ENCODE peak calls at places on chromosomes 11 and 22, in four cellular contexts. G, T, L and C are unnamed samples.

GRCh38 chr11:11293798-11294611 is 59.0 kb downstream of the CSNK2A3 start:
- DNase-seq in G (no peak), L (no peak), T (no peak), C (no peak)

GRCh38 chr11:115660072-115660805 is 156.0 kb upstream of the CADM1 start:
- DNase-seq in G (no peak), T (no peak), L (no peak), C (no peak)

GRCh38 chr11:108965602-108966001 is 300.7 kb downstream of the DDX10 start:
- DNase-seq in L (peak), T (no peak), G (no peak), C (no peak)

GRCh38 chr11:58471892-58472291 is 29.9 kb upstream of the OR5B12 start:
- DNase-seq in L (no peak), G (no peak), T (no peak), C (no peak)

GRCh38 chr11:47541070-47541469 is 11.9 kb downstream of the CELF1 start:
- DNase-seq in G (no peak), L (no peak), T (no peak), C (no peak)

GRCh38 chr22:49601614-49602321 is 225.9 kb downstream of the BRD1 start:
- DNase-seq in T (no peak), L (no peak), G (no peak), C (no peak)

GRCh38 chr22:42050641-42051040 is 20.0 kb downstream of the NAGA start:
- DNase-seq in G (no peak), T (no peak), L (no peak), C (no peak)

GRCh38 chr11:57359396-57359795 is 21.2 kb downstream of the P2RX3 start:
- DNase-seq in G (no peak), T (no peak), L (no peak), C (no peak)

GRCh38 chr11:2516276-2517015 is 71.6 kb downstream of the KCNQ1 start:
- DNase-seq in L (no peak), G (no peak), T (no peak), C (no peak)

GRCh38 chr22:33697640-33698039 is 222.6 kb downstream of the LARGE1 start:
- DNase-seq in G (no peak), L (no peak), T (no peak), C (no peak)

GRCh38 chr11:28250192-28250591 is 142.0 kb downstream of the METTL15 start:
- DNase-seq in L (no peak), G (no peak), T (no peak), C (peak)

GRCh38 chr22:27692243-27692642 is 109.3 kb downstream of the MN1 start:
- DNase-seq in G (no peak), L (no peak), T (no peak), C (no peak)